ENCODE peak calls at places on chromosomes 7 and 10, in nine cellular contexts. M is HCT116, D is IMR-90, Y is K562, A is gastrocnemius medialis, K is HepG2, B is GM12878, V is body of pancreas, E is upper lobe of left lung. S is an unnamed sample.

GRCh38 chr10:98361131-98361633 is 53.8 kb downstream of the PYROXD2 start:
- ATAC-seq in V (peak), E (peak), Y (peak), M (peak), A (peak), K (no peak), D (peak), B (peak), S (peak)

GRCh38 chr7:110177463-110177862 is 913.5 kb upstream of the LRRN3 start:
- ATAC-seq in E (no peak), V (no peak), Y (no peak), A (no peak), M (no peak), D (no peak), K (no peak), B (no peak), S (no peak)

GRCh38 chr10:101572785-101573184 is 15.3 kb downstream of the POLL start:
- ATAC-seq in A (no peak), M (no peak), D (no peak), E (no peak), V (no peak), K (no peak), Y (no peak), B (no peak), S (no peak)

GRCh38 chr7:128860158-128861073 is 2.2 kb upstream of the ATP6V1F start:
- ATAC-seq in E (no peak), A (peak), B (no peak), Y (peak), D (no peak), V (no peak), M (no peak), K (peak), S (no peak)

GRCh38 chr10:112189465-112189864 is 5.9 kb upstream of the GPAM start:
- ATAC-seq in B (no peak), Y (no peak), K (no peak), D (no peak), E (no peak), M (no peak), V (no peak), A (no peak), S (no peak)

GRCh38 chr7:49081076-49081475 is 156.7 kb downstream of the CDC14C start:
- ATAC-seq in E (no peak), V (no peak), K (no peak), Y (no peak), D (no peak), A (no peak), B (no peak), M (no peak), S (no peak)

GRCh38 chr10:72068901-72069446 is 19.4 kb downstream of the SPOCK2 start:
- ATAC-seq in Y (no peak), V (peak), D (no peak), E (no peak), K (peak), B (no peak), M (no peak), A (no peak), S (no peak)

GRCh38 chr7:55565693-55566092 is 6.6 kb downstream of the VOPP1 start:
- ATAC-seq in A (no peak), M (peak), K (peak), D (no peak), Y (no peak), E (no peak), V (no peak), B (no peak), S (no peak)

GRCh38 chr7:21364838-21365267 is 63.0 kb upstream of the SP4 start:
- ATAC-seq in M (no peak), A (no peak), V (no peak), K (no peak), D (no peak), B (peak), E (no peak), Y (no peak), S (no peak)

GRCh38 chr10:124802313-124802675 is 675 bp downstream of the ABRAXAS2 start:
- ATAC-seq in M (peak), V (no peak), E (peak), K (no peak), B (peak), D (peak), Y (peak), A (peak), S (no peak)

GRCh38 chr10:44937201-44938005 is 22.2 kb upstream of the RASSF4 start:
- ATAC-seq in Y (no peak), M (no peak), K (no peak), A (no peak), V (no peak), B (no peak), D (no peak), E (no peak), S (no peak)

GRCh38 chr7:114879554-114879953 is 42.3 kb upstream of the MDFIC start:
- ATAC-seq in K (no peak), A (no peak), B (no peak), Y (no peak), E (no peak), D (peak), V (no peak), M (no peak), S (no peak)

GRCh38 chr7:43591551-43592180 is 8.8 kb downstream of the STK17A start:
- ATAC-seq in E (no peak), Y (peak), B (peak), D (no peak), M (no peak), A (no peak), V (peak), K (peak), S (no peak)

GRCh38 chr7:133429371-133429770 is 176.5 kb downstream of the EXOC4 start:
- ATAC-seq in B (no peak), E (no peak), K (no peak), D (no peak), M (no peak), A (no peak), Y (no peak), V (no peak), S (no peak)

GRCh38 chr7:142134944-142135343 is 23.4 kb downstream of the MGAM2 start:
- ATAC-seq in K (no peak), E (no peak), D (no peak), B (no peak), M (no peak), V (peak), Y (no peak), A (no peak), S (no peak)

GRCh38 chr7:135729230-135729629 is 1.2 kb upstream of the SLC13A4 start:
- ATAC-seq in B (no peak), K (no peak), Y (no peak), M (no peak), A (no peak), D (no peak), V (no peak), E (no peak), S (no peak)

GRCh38 chr10:3000063-3000462 is 67.3 kb upstream of the PFKP start:
- ATAC-seq in K (no peak), A (no peak), D (no peak), Y (no peak), B (no peak), V (no peak), M (no peak), E (no peak), S (no peak)

GRCh38 chr7:132825932-132826480 is 249.7 kb upstream of the PLXNA4 start:
- ATAC-seq in B (no peak), Y (no peak), E (no peak), V (no peak), D (no peak), K (no peak), M (no peak), A (no peak), S (no peak)

GRCh38 chr10:61464461-61465215 is 11.5 kb upstream of the TMEM26 start:
- ATAC-seq in A (no peak), E (peak), D (peak), Y (no peak), V (no peak), K (no peak), M (no peak), B (no peak), S (no peak)

GRCh38 chr10:87635498-87636312 is 24.0 kb upstream of the PAPSS2 start:
- ATAC-seq in K (peak), M (peak), V (no peak), E (peak), D (peak), A (no peak), B (peak), Y (no peak), S (no peak)

DNA sequence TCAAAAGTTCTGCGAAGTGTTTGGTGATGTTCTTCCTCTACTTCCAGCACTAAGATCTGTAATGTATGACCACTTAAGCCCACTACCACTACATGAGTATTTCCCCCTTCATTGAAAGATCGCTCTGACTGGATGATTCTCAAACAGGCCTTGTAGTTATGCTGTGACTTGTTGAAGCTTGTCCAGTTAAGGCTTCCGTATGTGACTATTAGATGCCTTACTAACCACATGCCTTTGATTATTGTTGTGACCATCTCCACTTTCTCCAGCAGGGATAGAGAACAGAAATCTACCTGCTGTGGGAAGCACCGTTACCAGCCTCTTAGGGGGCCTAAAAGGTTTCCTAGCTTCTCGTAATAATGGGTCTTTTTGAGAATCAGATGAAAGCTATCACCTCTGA is 81.1 kb downstream of the NOC3L start:
- ATAC-seq in A (no peak), V (no peak), Y (no peak), K (no peak), B (no peak), M (no peak), E (no peak), D (no peak), S (no peak)
- TF ChIP-seq POLR2A in A (no peak), V (no peak), Y (no peak), K (no peak), B (no peak), M (no peak), E (no peak), D (no peak), S (no peak)

GRCh38 chr7:100744605-100745004 is 11.2 kb downstream of the ZAN start:
- ATAC-seq in A (no peak), K (no peak), D (no peak), E (no peak), M (no peak), Y (no peak), B (no peak), V (no peak), S (no peak)

GRCh38 chr7:100739934-100740333 is 6.5 kb downstream of the ZAN start:
- ATAC-seq in A (no peak), M (no peak), Y (no peak), K (peak), D (no peak), V (no peak), B (no peak), E (no peak), S (no peak)

DNA sequence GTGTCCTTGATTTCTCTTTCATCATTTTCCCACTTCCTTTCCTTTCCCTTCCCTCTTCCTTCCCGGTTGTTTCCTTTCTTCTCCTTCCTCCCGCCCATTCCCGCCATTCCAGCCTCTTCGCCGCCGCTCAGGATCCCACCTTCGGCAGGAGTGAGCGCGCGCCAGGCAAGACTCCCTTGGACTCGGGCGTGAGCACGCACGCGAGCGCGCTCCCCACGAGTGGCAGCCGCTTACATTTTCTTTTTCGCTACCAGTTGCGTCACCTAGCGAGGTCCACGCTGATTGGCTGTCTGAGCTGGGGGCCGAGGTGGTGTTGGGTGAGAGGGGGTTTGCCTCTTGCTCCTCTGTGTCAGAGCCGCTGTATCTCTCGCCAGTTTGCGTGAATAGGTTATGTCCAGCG is 11.8 kb downstream of the ZAN start:
- ATAC-seq in Y (peak), K (no peak), M (peak), E (peak), B (no peak), D (peak), A (no peak), V (peak), S (peak)
- TF ChIP-seq POLR2A in Y (peak), K (no peak), M (peak), E (no peak), B (no peak), D (no peak), A (no peak), V (peak), S (no peak)

GRCh38 chr7:66740302-66740979 is at the start of gene RABGEF1:
- ATAC-seq in Y (peak), V (peak), A (peak), E (peak), M (peak), K (peak), B (peak), D (peak), S (peak)
- TF ChIP-seq POLR2A in Y (peak), V (peak), A (peak), E (no peak), M (peak), K (peak), B (peak), D (peak), S (peak)

DNA sequence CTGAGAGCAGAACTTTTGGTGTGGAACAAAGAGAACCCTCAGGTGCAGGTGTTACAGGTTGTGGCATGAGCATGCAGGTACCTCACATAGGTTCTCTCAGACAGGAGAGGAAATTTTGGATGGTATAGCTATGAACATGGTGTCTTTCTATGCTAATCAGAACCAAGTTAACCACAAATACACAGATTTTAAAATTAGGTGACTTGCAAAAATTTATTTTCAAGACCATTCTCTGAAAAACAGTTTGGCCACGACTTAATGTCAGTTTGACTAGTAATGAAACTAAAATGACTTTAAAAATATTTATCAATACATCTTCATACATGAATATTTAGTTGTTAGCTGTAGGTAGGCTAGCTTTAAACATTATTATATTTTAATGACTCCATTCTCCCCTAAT is 129.6 kb downstream of the SRI start:
- ATAC-seq in A (no peak), D (no peak), M (no peak), Y (no peak), B (peak), K (no peak), V (no peak), E (no peak), S (no peak)
- TF ChIP-seq POLR2A in A (no peak), D (no peak), M (no peak), Y (no peak), B (no peak), K (no peak), V (no peak), E (no peak), S (no peak)

DNA sequence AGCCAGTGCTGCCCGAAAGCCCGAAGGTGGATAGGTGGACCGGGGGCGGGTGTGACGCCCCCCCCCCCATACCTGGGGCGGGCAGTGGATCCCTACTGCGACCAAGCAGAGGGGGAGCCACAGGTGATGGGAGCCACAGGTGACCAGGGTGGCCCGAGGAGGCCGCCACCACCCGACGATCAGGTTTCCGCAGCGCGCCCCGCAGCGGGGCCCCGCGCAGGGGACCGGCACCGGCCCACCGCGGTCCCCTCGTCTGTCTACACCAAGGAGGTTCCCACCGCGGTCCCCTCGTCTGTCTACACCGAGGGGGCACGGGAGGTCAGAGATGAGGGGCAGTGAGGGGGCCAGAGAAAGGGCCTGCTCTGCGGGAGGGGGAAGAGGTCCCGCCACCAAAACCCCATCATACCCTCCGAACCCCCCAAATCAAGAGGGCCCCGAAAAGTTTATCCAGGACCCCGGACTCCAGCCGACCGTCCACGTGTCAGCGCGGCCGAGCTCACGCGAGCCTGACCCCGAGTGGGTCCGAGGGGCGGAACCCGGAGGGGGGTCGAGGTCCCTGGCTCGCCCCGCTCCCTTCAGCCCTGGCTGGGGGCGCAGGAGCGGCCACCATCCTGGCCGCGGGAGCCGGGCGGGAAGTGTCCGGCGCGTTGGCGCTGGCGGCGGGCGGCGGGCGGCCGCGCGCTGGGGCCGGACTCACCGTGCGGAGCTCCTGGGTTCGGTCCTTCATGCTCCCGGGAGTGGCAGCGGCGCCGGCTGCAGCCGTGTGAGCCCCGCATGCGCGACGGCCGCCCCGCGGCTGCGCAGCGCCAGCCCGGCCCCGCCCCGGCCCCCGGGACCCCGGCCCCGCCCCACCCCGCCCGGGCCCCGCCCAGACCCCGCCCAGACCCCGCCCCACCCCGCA is at the start of gene STX1A:
- ATAC-seq in B (peak), E (peak), V (peak), Y (peak), D (peak), K (peak), M (peak), A (peak), S (peak)
- TF ChIP-seq POLR2A in B (peak), E (no peak), V (no peak), Y (no peak), D (peak), K (peak), M (peak), A (peak), S (peak)

GRCh38 chr7:94907420-94908203 is at the start of gene PPP1R9A:
- ATAC-seq in M (peak), V (peak), Y (no peak), K (peak), A (peak), E (peak), B (no peak), D (peak), S (peak)
- TF ChIP-seq POLR2A in M (no peak), V (peak), Y (no peak), K (peak), A (no peak), E (no peak), B (no peak), D (no peak), S (no peak)

GRCh38 chr10:95097805-95098204 is 28.5 kb upstream of the CYP2C8 start:
- ATAC-seq in Y (no peak), B (no peak), E (no peak), A (no peak), M (no peak), K (no peak), D (no peak), V (no peak), S (no peak)

GRCh38 chr10:95096143-95096542 is 26.8 kb upstream of the CYP2C8 start:
- ATAC-seq in E (no peak), D (no peak), K (no peak), B (no peak), M (no peak), Y (no peak), V (no peak), A (no peak), S (no peak)
- TF ChIP-seq POLR2A in E (no peak), D (no peak), K (no peak), B (no peak), M (no peak), Y (no peak), V (no peak), A (no peak), S (no peak)

GRCh38 chr7:46775776-46776175 is 806.1 kb downstream of the TNS3 start:
- ATAC-seq in M (no peak), Y (no peak), D (peak), A (no peak), E (no peak), K (no peak), B (no peak), V (no peak), S (no peak)

GRCh38 chr7:46776790-46777189 is 805.1 kb downstream of the TNS3 start:
- ATAC-seq in D (no peak), B (no peak), M (no peak), Y (no peak), K (no peak), V (no peak), E (no peak), A (no peak), S (no peak)

GRCh38 chr7:46772740-46773139 is 809.2 kb downstream of the TNS3 start:
- ATAC-seq in D (no peak), B (no peak), V (no peak), A (peak), K (no peak), E (no peak), M (no peak), Y (no peak), S (peak)

GRCh38 chr7:46774515-46774914 is 807.4 kb downstream of the TNS3 start:
- ATAC-seq in E (no peak), Y (no peak), M (no peak), A (peak), V (no peak), D (no peak), B (no peak), K (no peak), S (peak)

GRCh38 chr7:46775020-46775419 is 806.9 kb downstream of the TNS3 start:
- ATAC-seq in E (no peak), B (no peak), A (no peak), M (no peak), D (peak), Y (no peak), K (no peak), V (no peak), S (no peak)
- TF ChIP-seq POLR2A in E (no peak), B (no peak), A (no peak), M (no peak), D (no peak), Y (no peak), K (no peak), V (no peak), S (no peak)

DNA sequence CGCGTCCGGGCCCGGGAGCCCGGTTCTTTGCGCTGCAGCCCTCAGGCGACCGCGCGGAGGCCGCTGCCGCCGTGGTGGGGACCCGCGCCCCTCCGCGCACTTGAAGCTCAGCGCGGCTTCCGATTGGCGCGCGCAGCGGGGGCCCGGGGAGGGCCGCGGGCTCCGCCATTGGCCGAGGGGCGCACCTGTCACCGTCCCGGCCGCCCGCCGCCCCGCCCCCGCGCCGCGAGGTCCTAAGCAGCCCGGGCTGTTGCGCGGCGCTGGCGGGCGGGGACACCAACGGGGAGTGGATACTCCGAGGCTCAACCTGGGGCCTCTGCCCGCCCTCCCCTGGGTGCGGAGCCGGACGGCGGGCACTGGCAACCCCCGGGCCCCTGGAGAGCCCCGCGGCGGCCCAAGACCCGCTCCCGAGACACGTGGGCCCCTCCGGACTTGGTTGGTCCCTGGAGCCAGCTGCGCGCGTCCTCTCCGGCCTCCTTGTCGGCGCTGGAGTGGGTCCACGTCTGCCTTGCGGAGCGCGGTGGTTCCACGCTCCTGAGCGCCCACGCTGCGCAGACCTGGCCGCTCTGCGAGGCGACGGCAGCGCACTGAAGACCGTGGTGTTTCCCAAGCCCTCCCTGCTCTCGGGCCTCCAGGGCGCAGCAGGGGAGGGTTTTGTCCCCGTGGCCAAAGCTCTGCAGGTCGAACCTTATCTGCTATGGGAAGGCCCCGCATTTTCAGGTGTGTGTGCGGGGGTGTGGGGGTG is at the start of gene MNX1:
- ATAC-seq in B (peak), A (peak), Y (peak), E (peak), D (peak), V (peak), K (peak), M (peak), S (peak)
- TF ChIP-seq POLR2A in B (peak), A (no peak), Y (peak), E (no peak), D (no peak), V (peak), K (peak), M (no peak), S (no peak)